ENCODE peak calls at places on chromosomes 12 and 14, in six cellular contexts. V is gastrocnemius medialis; J is pancreas; X is ovary; S is tibial artery; E is CD8-positive, alpha-beta T cell. R is an unnamed sample.

GRCh38 chr14:73142216-73142615 is 5.9 kb downstream of the PSEN1 start:
- DNase-seq in X (no peak), S (no peak), E (no peak), J (no peak), V (no peak), R (no peak)

GRCh38 chr12:107610030-107610859 is 75.4 kb upstream of the PWP1 start:
- DNase-seq in E (no peak), X (no peak), J (no peak), V (no peak), S (no peak), R (no peak)

GRCh38 chr14:99251721-99252120 is 20.3 kb downstream of the BCL11B start:
- DNase-seq in X (no peak), V (no peak), J (no peak), E (no peak), S (no peak), R (no peak)

GRCh38 chr14:49508124-49508523 is 78.1 kb downstream of the RPS29 start:
- DNase-seq in E (no peak), V (no peak), X (no peak), S (no peak), J (no peak), R (no peak)

GRCh38 chr12:44874981-44875416 is 1.1 kb downstream of the NELL2 start:
- DNase-seq in X (no peak), E (no peak), V (no peak), S (no peak), J (no peak), R (peak)

GRCh38 chr14:98931911-98932310 is 340.1 kb downstream of the BCL11B start:
- DNase-seq in X (no peak), J (no peak), S (peak), E (peak), V (no peak), R (no peak)

GRCh38 chr12:64674367-64674922 is 64.2 kb downstream of the RASSF3 start:
- DNase-seq in X (no peak), V (no peak), J (no peak), S (no peak), E (peak), R (no peak)

GRCh38 chr12:112586148-112586783 is 167.5 kb downstream of the PTPN11 start:
- DNase-seq in J (no peak), V (no peak), X (no peak), S (no peak), E (no peak), R (no peak)

GRCh38 chr12:45517360-45517759 is 212.1 kb upstream of the ARID2 start:
- DNase-seq in X (no peak), V (no peak), J (no peak), S (no peak), E (no peak), R (no peak)

GRCh38 chr12:114774181-114774580 is 90.2 kb upstream of the TBX3 start:
- DNase-seq in V (no peak), X (no peak), J (no peak), S (no peak), E (no peak), R (no peak)

GRCh38 chr12:112998997-112999767 is 20.9 kb downstream of the OAS2 start:
- DNase-seq in E (no peak), X (no peak), J (no peak), V (no peak), S (no peak), R (no peak)

GRCh38 chr12:1830981-1831930 is 10.9 kb downstream of the LRTM2 start:
- DNase-seq in S (no peak), E (no peak), V (peak), X (peak), J (peak), R (no peak)

GRCh38 chr14:88901991-88902390 is 77.5 kb downstream of the TTC8 start:
- DNase-seq in X (no peak), J (no peak), E (no peak), S (no peak), V (no peak), R (no peak)

GRCh38 chr12:117235261-117235660 is 45.0 kb upstream of the FBXO21 start:
- DNase-seq in S (no peak), V (no peak), J (no peak), X (no peak), E (no peak), R (no peak)

GRCh38 chr14:68403191-68403781 is 389.6 kb downstream of the ZFP36L1 start:
- DNase-seq in X (no peak), V (no peak), S (no peak), J (no peak), E (no peak), R (no peak)

GRCh38 chr12:49636979-49637378 is 13.6 kb downstream of the PRPF40B start:
- DNase-seq in S (peak), V (peak), X (peak), J (no peak), E (no peak), R (peak)

GRCh38 chr12:50764116-50764860 is 387 bp downstream of the ATF1 start:
- DNase-seq in S (peak), J (peak), X (no peak), E (peak), V (no peak), R (peak)

GRCh38 chr12:117098361-117099217 is 627 bp downstream of the TESC start:
- DNase-seq in V (no peak), J (peak), S (no peak), E (no peak), X (no peak), R (no peak)

GRCh38 chr12:41576925-41577324 is 388.8 kb downstream of the PDZRN4 start:
- DNase-seq in V (no peak), X (no peak), S (no peak), J (no peak), E (no peak), R (no peak)

GRCh38 chr12:164207-164606 is 49.8 kb downstream of the SLC6A12 start:
- DNase-seq in J (no peak), S (no peak), E (no peak), V (no peak), X (no peak), R (no peak)

GRCh38 chr12:131473721-131474709 is 236.9 kb upstream of the SFSWAP start:
- DNase-seq in J (no peak), E (no peak), S (no peak), X (no peak), V (no peak), R (no peak)

GRCh38 chr12:70840966-70841365 is 79.6 kb downstream of the PTPRR start:
- DNase-seq in J (no peak), S (no peak), X (no peak), V (no peak), E (no peak), R (no peak)

GRCh38 chr14:104118006-104118844 is 20.2 kb upstream of the KIF26A start:
- DNase-seq in X (peak), V (no peak), J (no peak), E (no peak), S (no peak), R (no peak)

GRCh38 chr14:25041898-25042297 is 8.0 kb downstream of the STXBP6 start:
- DNase-seq in X (no peak), E (no peak), S (no peak), J (no peak), V (no peak), R (no peak)

GRCh38 chr12:113561381-113561780 is 89.7 kb upstream of the LHX5 start:
- DNase-seq in S (no peak), V (no peak), E (no peak), J (no peak), X (no peak), R (no peak)

GRCh38 chr12:19739195-19739776 is 300.0 kb downstream of the AEBP2 start:
- DNase-seq in S (no peak), E (no peak), V (no peak), J (peak), X (no peak), R (no peak)

GRCh38 chr14:92679246-92679645 is 69.2 kb downstream of the LGMN start:
- DNase-seq in V (no peak), S (no peak), J (no peak), E (no peak), X (no peak), R (no peak)

GRCh38 chr12:42684171-42685071 is 94.9 kb upstream of the PRICKLE1 start:
- DNase-seq in E (no peak), S (no peak), V (no peak), J (no peak), X (no peak), R (no peak)

GRCh38 chr14:91892918-91893527 is 25.7 kb upstream of the TC2N start:
- DNase-seq in E (no peak), V (no peak), J (no peak), X (no peak), S (no peak), R (no peak)

GRCh38 chr14:76863724-76864407 is 37.7 kb downstream of the LRRC74A start:
- DNase-seq in S (peak), E (no peak), V (peak), X (no peak), J (no peak), R (peak)

GRCh38 chr12:56626691-56627090 is 3.4 kb downstream of the BAZ2A start:
- DNase-seq in E (no peak), X (no peak), S (no peak), V (no peak), J (no peak), R (no peak)

GRCh38 chr12:115710104-115710564 is 567.4 kb downstream of the MED13L start:
- DNase-seq in E (no peak), V (peak), X (no peak), J (peak), S (peak), R (no peak)

GRCh38 chr12:778615-779014 is 26.2 kb downstream of the WNK1 start:
- DNase-seq in S (no peak), E (no peak), X (no peak), J (no peak), V (no peak), R (no peak)

GRCh38 chr12:55823419-55823818 is 5.6 kb downstream of the ORMDL2 start:
- DNase-seq in X (no peak), S (no peak), E (no peak), V (no peak), J (no peak), R (no peak)

GRCh38 chr14:53850714-53851296 is 105.8 kb downstream of the BMP4 start:
- DNase-seq in J (no peak), S (no peak), E (no peak), X (no peak), V (no peak), R (no peak)

GRCh38 chr12:43982544-43982943 is 146.7 kb downstream of the TMEM117 start:
- DNase-seq in X (no peak), V (no peak), S (no peak), J (no peak), E (no peak), R (no peak)

GRCh38 chr14:96204151-96205058 is at the start of gene BDKRB2:
- DNase-seq in J (peak), V (peak), E (no peak), S (peak), X (peak), R (peak)

GRCh38 chr12:82609234-82609914 is 77.3 kb upstream of the TMTC2 start:
- DNase-seq in S (no peak), E (no peak), X (no peak), J (no peak), V (no peak), R (no peak)

GRCh38 chr12:49557917-49558215 is 10.1 kb downstream of the MCRS1 start:
- DNase-seq in V (no peak), S (no peak), E (no peak), X (no peak), J (no peak), R (no peak)

GRCh38 chr12:70895956-70896355 is 24.6 kb downstream of the PTPRR start:
- DNase-seq in X (no peak), S (no peak), J (no peak), V (no peak), E (no peak), R (no peak)

GRCh38 chr12:6612247-6612646 is 5.1 kb upstream of the CHD4 start:
- DNase-seq in S (no peak), V (no peak), E (no peak), X (no peak), J (no peak), R (no peak)
- H3K27ac ChIP-seq in S (peak), V (peak), E (peak), X (peak), J (peak), R (peak)

DNA sequence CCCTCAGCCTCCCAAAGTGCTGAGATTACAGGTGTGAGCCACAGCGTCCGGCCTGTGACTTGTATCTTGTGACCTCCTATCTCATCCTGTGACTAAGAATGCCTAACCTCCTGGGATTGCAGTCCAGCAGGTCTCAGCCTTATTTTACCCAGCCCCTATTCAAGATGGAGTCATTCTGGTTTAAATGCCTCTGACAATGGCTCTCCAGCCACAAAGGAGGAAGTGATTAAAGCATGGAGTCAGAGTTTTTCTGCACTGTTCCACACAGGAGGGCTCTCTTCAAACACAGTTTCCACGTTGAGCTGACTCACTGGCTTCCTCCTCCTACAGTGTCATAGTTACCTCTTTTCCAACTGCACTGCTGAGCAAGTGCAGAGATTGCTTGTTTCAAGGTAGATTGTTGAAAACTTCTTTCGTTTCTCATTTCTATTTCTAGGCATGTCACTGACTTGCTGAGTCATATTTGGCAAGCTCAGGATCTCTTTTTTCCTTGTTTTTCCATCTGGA is 383.8 kb downstream of the PCNX1 start:
- DNase-seq in J (no peak), S (no peak), V (no peak), X (no peak), E (no peak), R (peak)
- H3K27ac ChIP-seq in J (no peak), S (no peak), V (no peak), X (no peak), E (no peak), R (no peak)

DNA sequence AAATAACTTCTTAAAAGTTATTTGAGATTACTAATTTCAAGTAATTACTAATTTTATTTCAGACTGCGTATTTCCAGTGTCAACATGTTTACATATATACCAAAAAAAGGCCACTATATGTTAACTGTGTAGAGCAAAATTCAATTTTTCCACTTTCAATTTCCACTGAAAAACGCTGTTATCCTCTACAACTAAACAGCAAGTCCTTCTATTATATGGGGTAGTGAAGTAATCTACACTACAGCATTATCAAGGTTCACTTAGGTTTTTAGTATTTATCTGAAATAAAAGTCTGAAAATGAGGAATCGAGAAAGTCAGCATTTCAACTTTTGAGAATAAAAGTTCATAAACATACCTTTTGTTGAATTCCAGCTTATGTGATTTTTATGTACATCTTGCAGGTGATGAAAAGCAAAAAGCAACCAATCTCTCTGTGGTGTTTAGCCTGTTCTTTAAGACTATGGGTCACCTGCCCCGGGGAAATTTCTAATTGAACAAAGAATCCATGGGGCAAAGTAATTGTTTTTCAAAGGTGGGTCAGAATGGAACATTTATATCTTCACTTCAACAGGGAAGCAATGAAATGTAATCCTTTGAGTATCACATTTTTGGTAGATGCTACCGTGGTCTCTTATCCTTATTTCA is 3.3 kb downstream of the BTG1 start:
- DNase-seq in J (no peak), E (no peak), S (no peak), X (no peak), V (no peak), R (no peak)
- H3K27ac ChIP-seq in J (peak), E (peak), S (peak), X (no peak), V (peak), R (no peak)

GRCh38 chr12:7542813-7543212 is 39.2 kb upstream of the CD163 start:
- DNase-seq in J (no peak), V (no peak), X (no peak), S (no peak), E (no peak), R (no peak)
- H3K27ac ChIP-seq in J (no peak), V (no peak), X (no peak), S (no peak), E (no peak), R (peak)

GRCh38 chr14:50598765-50599164 is 38.8 kb downstream of the ATL1 start:
- DNase-seq in J (no peak), V (no peak), E (no peak), X (no peak), S (no peak), R (no peak)

GRCh38 chr14:50600849-50601248 is 40.9 kb downstream of the ATL1 start:
- DNase-seq in X (no peak), E (no peak), J (peak), V (no peak), S (no peak), R (no peak)

GRCh38 chr14:50602035-50602434 is 42.1 kb downstream of the ATL1 start:
- DNase-seq in X (no peak), J (no peak), V (no peak), S (no peak), E (no peak), R (no peak)

GRCh38 chr14:50601405-50601804 is 41.5 kb downstream of the ATL1 start:
- DNase-seq in X (no peak), E (no peak), V (no peak), J (no peak), S (no peak), R (no peak)

GRCh38 chr14:50599700-50600444 is 39.9 kb downstream of the ATL1 start:
- DNase-seq in S (no peak), E (no peak), X (no peak), V (no peak), J (no peak), R (no peak)
- H3K27ac ChIP-seq in S (no peak), E (no peak), X (no peak), V (no peak), J (peak), R (no peak)

DNA sequence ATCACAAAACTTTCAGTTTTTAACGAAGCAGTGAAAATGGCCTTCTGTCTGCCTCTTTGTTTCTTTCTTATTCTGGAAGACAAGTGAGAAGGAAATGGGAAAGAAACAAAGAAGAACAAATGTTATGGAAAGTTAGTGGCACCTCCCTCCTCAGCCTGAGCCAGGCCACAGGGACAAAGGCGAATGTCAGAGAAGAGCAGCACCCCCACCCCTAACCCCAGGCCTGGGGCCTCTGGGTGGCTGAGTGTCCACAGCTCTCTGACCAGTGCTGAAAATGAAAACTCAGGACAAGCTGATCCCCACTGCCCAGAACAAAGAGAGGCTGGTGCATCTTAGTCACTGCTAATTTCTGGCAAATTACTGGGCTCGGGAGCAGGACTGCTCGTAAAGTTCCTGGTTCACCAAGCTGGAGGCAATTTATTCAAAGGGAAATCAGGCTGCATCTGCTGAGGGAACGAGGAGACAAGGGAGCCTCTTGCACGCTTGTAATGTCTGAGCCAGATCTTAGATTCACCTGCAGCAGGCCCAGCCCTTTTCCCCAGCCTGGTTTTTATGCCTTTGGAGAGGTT is 43.1 kb downstream of the CALM1 start:
- DNase-seq in V (no peak), S (no peak), J (no peak), X (no peak), E (no peak), R (no peak)
- H3K27ac ChIP-seq in V (no peak), S (no peak), J (no peak), X (no peak), E (no peak), R (no peak)

DNA sequence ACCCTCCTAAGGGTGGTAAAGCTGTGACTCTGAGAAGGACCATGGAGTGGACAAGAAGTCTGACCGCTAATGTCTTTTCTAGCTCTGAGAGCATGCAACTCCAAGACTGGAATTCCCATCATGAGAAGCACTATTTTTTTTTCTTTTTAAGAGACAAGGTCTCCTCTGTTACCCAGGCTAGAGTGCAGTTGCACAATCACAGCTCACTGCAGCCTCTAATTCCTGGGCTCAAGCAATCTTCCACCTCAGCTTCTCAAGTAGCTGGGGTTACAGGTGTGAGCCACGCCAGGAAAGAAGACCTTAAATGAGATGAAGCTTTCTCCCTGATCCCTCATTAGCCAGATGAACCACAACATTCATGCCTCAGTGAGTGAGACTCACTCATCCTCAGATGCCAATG is 19.2 kb downstream of the VDR start:
- DNase-seq in J (no peak), V (no peak), X (no peak), E (no peak), S (no peak), R (no peak)
- H3K27ac ChIP-seq in J (no peak), V (no peak), X (no peak), E (no peak), S (no peak), R (no peak)

DNA sequence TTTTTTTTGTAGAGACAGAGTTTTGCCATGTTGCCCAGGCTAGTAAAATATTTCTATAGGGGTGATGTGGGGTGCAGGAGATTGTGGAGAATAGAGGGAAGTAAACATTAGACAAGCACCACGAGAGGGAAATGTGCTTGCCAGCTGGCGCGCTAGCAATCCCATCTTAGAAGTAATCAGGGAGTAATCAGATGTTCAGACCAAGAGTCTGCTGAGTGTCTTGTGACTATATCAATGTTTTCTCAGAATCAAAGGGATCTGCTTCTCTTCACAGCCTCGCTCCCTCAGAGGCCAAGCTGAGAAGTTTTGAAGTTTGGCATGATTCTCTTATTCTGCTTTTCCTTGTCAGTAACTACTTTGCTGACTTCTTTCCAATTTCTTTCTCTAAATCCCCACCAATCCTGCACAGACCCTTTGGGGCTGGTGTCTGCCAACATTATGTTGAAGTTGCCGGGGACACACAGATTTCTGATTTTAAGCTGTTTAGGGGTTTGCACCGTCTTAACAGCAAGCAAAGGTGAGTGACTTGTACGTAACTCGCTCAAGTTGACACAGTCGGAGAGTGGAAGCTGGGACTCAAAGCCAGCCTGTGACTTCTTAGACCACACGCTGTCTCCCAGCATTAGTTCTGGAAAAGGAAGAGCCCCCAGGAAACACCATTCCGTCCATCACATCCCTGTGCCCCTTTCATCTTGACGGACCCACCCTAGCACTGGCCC is 22.0 kb upstream of the TSPAN9 start:
- DNase-seq in E (no peak), J (no peak), V (no peak), S (peak), X (no peak), R (no peak)
- H3K27ac ChIP-seq in E (no peak), J (no peak), V (no peak), S (no peak), X (peak), R (no peak)